ENCODE peak calls at places on chromosomes 2 and 18, in seven cellular contexts. E is GM13976, C is RWPE1, S is Panc1, U is upper lobe of right lung, J is uterus, T is AG10803. F is an unnamed sample.

GRCh38 chr18:79796531-79797390 is 977 bp upstream of the KCNG2 start:
- DNase-seq in J (no peak), S (no peak), T (peak), E (no peak), U (peak), C (no peak), F (peak)

GRCh38 chr2:237319086-237319820 is 94.7 kb downstream of the COL6A3 start:
- DNase-seq in U (no peak), C (no peak), T (no peak), S (no peak), J (no peak), E (no peak), F (no peak)

GRCh38 chr2:98761267-98761781 is 30.4 kb upstream of the MGAT4A start:
- DNase-seq in E (no peak), C (no peak), S (no peak), J (no peak), U (no peak), T (no peak), F (no peak)

GRCh38 chr2:35989523-35989922 is 366.1 kb upstream of the CRIM1 start:
- DNase-seq in U (no peak), E (no peak), J (no peak), S (no peak), C (peak), T (no peak), F (no peak)

GRCh38 chr2:179596018-179596417 is 265.4 kb downstream of the ZNF385B start:
- DNase-seq in U (no peak), T (peak), J (no peak), C (peak), S (no peak), E (no peak), F (no peak)

GRCh38 chr18:46497129-46497528 is 159.9 kb downstream of the LOXHD1 start:
- DNase-seq in T (no peak), E (no peak), U (no peak), C (peak), S (no peak), J (no peak), F (no peak)

GRCh38 chr2:81894451-81894990 is 1590.0 kb upstream of the LRRTM1 start:
- DNase-seq in T (no peak), S (no peak), C (peak), U (no peak), J (no peak), E (no peak), F (no peak)

GRCh38 chr18:5961097-5961827 is 65.9 kb upstream of the TMEM200C start:
- DNase-seq in U (no peak), S (no peak), J (no peak), C (no peak), E (no peak), T (no peak), F (no peak)

GRCh38 chr2:238228700-238229099 is 11.1 kb downstream of the HES6 start:
- DNase-seq in U (no peak), S (no peak), E (peak), J (no peak), C (no peak), T (no peak), F (peak)

GRCh38 chr2:24304098-24304497 is 56.2 kb downstream of the ITSN2 start:
- DNase-seq in U (peak), E (no peak), J (peak), S (no peak), C (peak), T (peak), F (no peak)

GRCh38 chr2:166916987-166917386 is 28.7 kb downstream of the XIRP2 start:
- DNase-seq in T (no peak), E (no peak), S (no peak), C (no peak), J (no peak), U (no peak), F (no peak)
- TF ChIP-seq CTCF in T (no peak), E (no peak), S (no peak), C (no peak), J (no peak), U (no peak), F (no peak)

GRCh38 chr2:75729861-75730260 is 19.1 kb upstream of the GCFC2 start:
- DNase-seq in E (no peak), S (no peak), C (no peak), U (no peak), T (peak), J (no peak), F (no peak)
- TF ChIP-seq CTCF in E (no peak), S (peak), C (peak), U (peak), T (peak), J (no peak), F (no peak)

GRCh38 chr2:216289470-216289869 is 82.8 kb downstream of the MARCHF4 start:
- DNase-seq in T (no peak), S (no peak), C (no peak), J (no peak), E (no peak), U (no peak), F (no peak)
- TF ChIP-seq CTCF in T (no peak), S (no peak), C (no peak), J (no peak), E (no peak), U (no peak), F (no peak)

GRCh38 chr2:3341336-3341735 is 36.3 kb downstream of the EIPR1 start:
- DNase-seq in J (no peak), E (no peak), C (no peak), U (peak), S (no peak), T (no peak), F (no peak)

GRCh38 chr2:3343012-3343411 is 34.6 kb downstream of the EIPR1 start:
- DNase-seq in S (no peak), C (no peak), T (no peak), J (no peak), E (no peak), U (peak), F (no peak)

GRCh38 chr2:3345621-3346020 is 32.0 kb downstream of the EIPR1 start:
- DNase-seq in U (peak), T (no peak), S (no peak), C (no peak), E (no peak), J (no peak), F (no peak)

GRCh38 chr2:3342324-3342723 is 35.3 kb downstream of the EIPR1 start:
- DNase-seq in T (no peak), S (no peak), J (no peak), C (no peak), E (no peak), U (peak), F (no peak)

GRCh38 chr2:3344897-3345296 is 32.7 kb downstream of the EIPR1 start:
- DNase-seq in J (no peak), U (peak), S (no peak), T (no peak), C (no peak), E (no peak), F (no peak)
- TF ChIP-seq CTCF in J (no peak), U (no peak), S (no peak), T (no peak), C (no peak), E (no peak), F (no peak)

DNA sequence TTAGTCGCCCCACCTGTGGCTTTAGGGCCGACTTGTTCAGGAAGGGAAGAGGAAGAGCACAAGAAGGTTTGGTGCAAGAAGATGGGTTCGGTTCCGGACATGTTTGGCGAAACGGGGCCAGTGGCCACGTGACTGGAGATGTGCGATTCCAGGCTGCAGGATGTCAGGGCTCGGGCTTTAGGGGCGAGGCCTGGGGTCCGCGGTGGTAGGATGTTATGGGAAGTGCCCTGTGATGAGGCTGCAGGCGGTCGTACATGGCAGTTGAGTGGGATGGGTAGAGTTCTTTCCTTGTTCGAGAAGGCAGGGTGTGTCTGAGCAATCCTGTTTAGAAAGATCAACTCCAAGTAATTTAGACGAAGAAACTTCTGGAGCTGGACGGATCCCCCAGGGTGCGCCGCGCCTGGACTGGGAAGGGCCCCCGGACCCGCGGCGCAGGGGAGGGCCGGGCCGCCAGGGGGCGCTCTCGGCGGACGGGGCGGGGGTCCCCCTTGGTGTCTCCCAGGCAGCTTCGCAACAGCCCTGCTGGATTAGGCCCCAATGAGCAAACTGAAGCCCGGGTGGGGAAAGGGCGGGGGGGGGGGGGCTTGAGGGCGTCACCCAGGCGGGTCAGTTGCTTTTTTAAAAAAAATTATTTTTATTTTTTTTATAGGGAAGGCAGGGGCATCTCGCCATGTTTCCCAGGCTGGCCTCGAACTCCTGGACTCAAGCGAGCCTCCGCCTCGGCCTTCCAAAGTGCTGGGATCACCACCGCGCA is 17.2 kb upstream of the SDC1 start:
- DNase-seq in C (no peak), E (peak), U (no peak), S (no peak), T (no peak), J (no peak), F (peak)
- TF ChIP-seq CTCF in C (peak), E (peak), U (peak), S (peak), T (peak), J (no peak), F (peak)

GRCh38 chr2:102185347-102185746 is 1.5 kb upstream of the IL1RL2 start:
- DNase-seq in S (no peak), E (no peak), J (no peak), U (no peak), T (no peak), C (no peak), F (no peak)

GRCh38 chr2:102184018-102184417 is 2.8 kb upstream of the IL1RL2 start:
- DNase-seq in U (no peak), J (no peak), E (no peak), C (no peak), S (no peak), T (no peak), F (no peak)

GRCh38 chr2:102190425-102191107 is 3.7 kb downstream of the IL1RL2 start:
- DNase-seq in T (no peak), E (no peak), S (no peak), U (no peak), C (no peak), J (no peak), F (no peak)

GRCh38 chr2:102186676-102187190 is at the start of gene IL1RL2:
- DNase-seq in T (no peak), U (peak), E (no peak), S (no peak), C (peak), J (peak), F (no peak)

DNA sequence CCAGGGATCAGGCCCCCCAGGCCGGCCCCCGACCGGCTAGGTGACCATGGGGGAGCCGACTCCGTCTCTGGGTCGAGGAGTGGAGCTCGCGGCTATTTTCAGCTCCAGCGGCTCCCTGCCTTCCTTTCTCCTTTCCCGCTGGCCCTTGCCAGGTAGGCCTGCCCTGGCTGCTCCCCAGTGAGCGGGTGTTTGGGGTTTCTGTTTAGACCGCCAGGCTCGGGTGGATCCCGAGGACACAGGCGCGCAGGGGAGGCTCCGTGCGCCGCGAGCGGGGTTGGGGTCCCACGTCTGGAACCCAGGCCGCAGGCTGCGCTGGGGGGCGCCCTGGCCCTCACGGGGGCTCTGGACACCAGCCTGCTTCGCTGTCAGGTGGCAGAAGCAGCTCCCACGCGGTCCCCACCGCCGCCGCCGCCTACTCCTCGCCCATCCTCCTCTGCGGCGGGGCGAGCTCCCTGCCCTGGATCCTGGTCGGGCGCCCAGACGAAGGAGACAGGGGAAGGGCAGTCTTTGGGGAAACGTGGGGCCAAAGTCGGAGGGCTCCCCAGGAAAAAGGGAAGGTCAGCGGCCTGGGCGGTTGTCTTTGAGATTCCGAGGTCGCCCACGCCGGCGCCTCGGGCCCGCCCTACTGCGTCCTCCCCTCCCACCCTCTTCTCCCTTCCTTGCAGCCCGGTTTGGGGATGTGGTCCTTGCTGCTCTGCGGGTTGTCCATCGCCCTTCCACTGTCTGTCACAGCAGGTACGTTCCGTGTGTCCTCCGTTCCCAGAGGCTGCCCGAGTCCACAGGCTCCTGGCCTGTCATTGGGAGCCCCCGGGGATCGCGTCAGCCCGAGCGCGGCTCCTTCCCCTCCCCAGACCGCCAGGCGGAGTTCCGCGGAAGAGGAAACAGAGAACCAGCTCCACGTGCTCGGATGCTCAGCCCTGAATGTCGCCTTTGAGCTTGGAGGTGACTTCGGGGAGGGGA is 648 bp downstream of the IL1RL2 start:
- DNase-seq in E (peak), C (peak), U (peak), S (no peak), T (peak), J (peak), F (peak)
- TF ChIP-seq CTCF in E (no peak), C (peak), U (peak), S (no peak), T (peak), J (peak), F (no peak)

GRCh38 chr2:109415460-109416004 is 198.2 kb downstream of the SEPTIN10 start:
- DNase-seq in E (no peak), S (no peak), T (no peak), C (no peak), J (no peak), U (no peak), F (no peak)
- TF ChIP-seq CTCF in E (no peak), S (no peak), T (no peak), C (no peak), J (no peak), U (no peak), F (no peak)

GRCh38 chr2:64643838-64644219 is 9.9 kb downstream of the SERTAD2 start:
- DNase-seq in S (no peak), T (no peak), U (no peak), C (no peak), J (no peak), E (no peak), F (no peak)

GRCh38 chr2:64644240-64645013 is 9.3 kb downstream of the SERTAD2 start:
- DNase-seq in J (peak), U (peak), S (peak), E (peak), C (no peak), T (peak), F (peak)

GRCh38 chr2:64646007-64646880 is 7.5 kb downstream of the SERTAD2 start:
- DNase-seq in U (peak), C (no peak), J (peak), T (peak), S (peak), E (no peak), F (no peak)

GRCh38 chr2:64641585-64641984 is 12.1 kb downstream of the SERTAD2 start:
- DNase-seq in C (no peak), T (no peak), U (no peak), S (no peak), J (no peak), E (no peak), F (no peak)

GRCh38 chr2:64645014-64645418 is 8.7 kb downstream of the SERTAD2 start:
- DNase-seq in U (no peak), E (no peak), J (peak), C (peak), T (peak), S (no peak), F (no peak)
- TF ChIP-seq CTCF in U (no peak), E (peak), J (peak), C (no peak), T (peak), S (no peak), F (no peak)

GRCh38 chr2:55013936-55014335 is 36.3 kb downstream of the RTN4 start:
- DNase-seq in S (no peak), C (no peak), T (no peak), E (no peak), U (no peak), J (no peak), F (no peak)
- TF ChIP-seq CTCF in S (no peak), C (peak), T (peak), E (no peak), U (peak), J (no peak), F (peak)

DNA sequence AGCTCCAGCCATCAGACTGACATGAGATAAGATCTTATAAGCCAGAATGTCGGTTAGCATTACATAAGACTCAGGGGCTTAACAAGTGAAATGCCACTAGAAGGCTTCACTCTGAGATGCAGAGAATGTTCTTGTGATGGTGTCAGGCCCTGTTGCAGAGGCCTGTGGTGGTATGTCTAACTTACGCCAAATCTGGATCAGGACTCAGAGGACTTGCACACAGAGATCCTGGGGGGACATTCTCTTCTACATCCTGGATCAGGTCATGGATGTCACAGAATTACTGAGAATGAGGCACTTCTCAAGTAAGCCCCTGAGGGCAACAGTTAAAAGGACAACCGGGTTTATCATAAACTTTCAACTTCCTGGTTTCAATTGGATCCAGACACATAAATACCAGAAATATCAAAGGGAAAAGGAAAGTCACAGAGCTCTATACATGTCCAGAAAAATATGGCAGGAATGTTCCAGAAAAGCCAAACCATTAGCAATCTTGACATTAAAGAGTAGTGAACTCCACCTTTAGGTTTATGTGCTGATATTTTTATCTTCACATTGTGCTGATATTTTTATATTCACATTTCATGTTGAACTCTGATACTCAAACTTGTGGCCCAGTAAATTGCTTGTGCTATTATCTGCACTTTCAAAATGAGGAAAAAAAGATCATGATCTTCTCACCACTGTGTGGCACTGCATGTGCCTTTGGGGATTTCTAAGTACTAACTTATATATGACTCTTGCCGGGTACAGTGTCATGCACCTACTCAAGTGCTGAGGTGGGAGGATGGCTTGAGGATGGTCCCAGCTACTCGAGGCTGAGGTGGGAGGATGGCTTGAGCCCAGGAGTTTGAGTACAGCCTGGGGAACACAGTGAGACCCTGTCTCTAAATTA is 137.5 kb upstream of the RNF152 start:
- DNase-seq in J (no peak), T (peak), U (no peak), E (no peak), C (no peak), S (no peak), F (no peak)
- TF ChIP-seq CTCF in J (no peak), T (no peak), U (no peak), E (no peak), C (no peak), S (no peak), F (no peak)

F was measured in GM13977.